ENCODE peak calls at places on chromosomes 12 and 14, in nine cellular contexts. L, Q, D, J, U, V, Y, T and M are unnamed samples.

GRCh38 chr12:62409068-62409467 is 57.6 kb upstream of the MON2 start:
- DNase-seq in V (no peak), D (no peak), J (no peak), L (no peak), T (no peak), Y (no peak), Q (no peak), U (no peak), M (no peak)

GRCh38 chr14:93006484-93007128 is 83.7 kb downstream of the CHGA start:
- DNase-seq in L (no peak), D (no peak), Y (no peak), Q (peak; percentile 28), V (no peak), U (peak; percentile 67), T (no peak), J (no peak), M (no peak)

GRCh38 chr12:46438256-46438655 is 65.7 kb upstream of the SLC38A2 start:
- DNase-seq in V (no peak), Y (no peak), U (no peak), L (no peak), T (no peak), J (no peak), D (no peak), Q (no peak), M (no peak)

GRCh38 chr12:41709012-41709411 is 435.7 kb downstream of the GXYLT1 start:
- DNase-seq in Y (no peak), U (no peak), V (no peak), Q (no peak), D (no peak), J (no peak), T (no peak), L (no peak), M (no peak)

GRCh38 chr12:48924617-48925217 is 575 bp downstream of the FKBP11 start:
- DNase-seq in J (peak; percentile 29), T (peak; percentile 37), U (no peak), L (peak; percentile 72), V (no peak), D (peak; percentile 62), Q (peak; percentile 48), Y (peak; percentile 50), M (peak; percentile 41)

GRCh38 chr12:64627781-64628180 is 17.5 kb downstream of the RASSF3 start:
- DNase-seq in Y (no peak), J (no peak), D (peak; percentile 13), U (no peak), L (no peak), V (no peak), T (no peak), Q (peak; percentile 85), M (no peak)

GRCh38 chr14:53850714-53851296 is 105.8 kb downstream of the BMP4 start:
- DNase-seq in J (no peak), L (no peak), U (no peak), V (no peak), Y (no peak), D (peak; percentile 75), T (no peak), Q (peak; percentile 70), M (no peak)

GRCh38 chr14:53399057-53399456 is 245.9 kb upstream of the DDHD1 start:
- DNase-seq in V (no peak), T (no peak), J (no peak), L (no peak), D (peak; percentile 24), Q (peak; percentile 42), Y (no peak), U (peak; percentile 15), M (no peak)

GRCh38 chr14:102408729-102409128 is 46.0 kb downstream of the TECPR2 start:
- DNase-seq in L (no peak), U (no peak), J (peak; percentile 16), T (no peak), D (no peak), Q (no peak), Y (no peak), V (no peak), M (no peak)

GRCh38 chr12:14874882-14875281 is 10.8 kb downstream of the MGP start:
- DNase-seq in T (no peak), J (no peak), Q (no peak), D (no peak), V (no peak), Y (no peak), L (no peak), U (no peak), M (no peak)

GRCh38 chr12:2561367-2561766 is 233.4 kb upstream of the FKBP4 start:
- DNase-seq in U (peak; percentile 50), D (no peak), T (no peak), J (no peak), L (no peak), Q (no peak), Y (no peak), V (no peak), M (no peak)

GRCh38 chr14:37131205-37131604 is 41.2 kb downstream of the SLC25A21 start:
- DNase-seq in J (no peak), L (no peak), D (no peak), Y (no peak), V (no peak), Q (no peak), U (no peak), T (no peak), M (no peak)

GRCh38 chr12:74647241-74647640 is 109.6 kb downstream of the ATXN7L3B start:
- DNase-seq in D (no peak), V (no peak), J (no peak), L (no peak), T (no peak), Y (no peak), Q (no peak), U (no peak), M (no peak)

GRCh38 chr12:96719671-96720362 is 187.2 kb upstream of the NEDD1 start:
- DNase-seq in Y (peak; percentile 20), L (peak; percentile 9), V (no peak), D (no peak), T (no peak), Q (peak; percentile 23), J (no peak), U (peak; percentile 62), M (no peak)

GRCh38 chr12:41981758-41982157 is 162.9 kb downstream of the GXYLT1 start:
- DNase-seq in Y (no peak), T (no peak), J (no peak), V (no peak), Q (no peak), D (peak; percentile 46), U (no peak), L (no peak), M (no peak)

GRCh38 chr12:94198469-94198868 is 50.1 kb downstream of the PLXNC1 start:
- DNase-seq in V (no peak), D (no peak), Y (no peak), J (no peak), Q (no peak), L (no peak), T (no peak), U (no peak), M (no peak)

GRCh38 chr12:94200069-94200468 is 51.7 kb downstream of the PLXNC1 start:
- DNase-seq in Y (no peak), U (no peak), Q (no peak), L (no peak), V (no peak), D (no peak), T (no peak), J (no peak), M (no peak)

GRCh38 chr12:94195483-94195882 is 47.1 kb downstream of the PLXNC1 start:
- DNase-seq in V (no peak), Y (no peak), D (no peak), U (no peak), J (no peak), Q (no peak), L (no peak), T (no peak), M (no peak)

GRCh38 chr12:94200695-94201094 is 52.3 kb downstream of the PLXNC1 start:
- DNase-seq in T (no peak), Q (no peak), J (no peak), U (no peak), D (no peak), Y (no peak), V (no peak), L (no peak), M (no peak)

DNA sequence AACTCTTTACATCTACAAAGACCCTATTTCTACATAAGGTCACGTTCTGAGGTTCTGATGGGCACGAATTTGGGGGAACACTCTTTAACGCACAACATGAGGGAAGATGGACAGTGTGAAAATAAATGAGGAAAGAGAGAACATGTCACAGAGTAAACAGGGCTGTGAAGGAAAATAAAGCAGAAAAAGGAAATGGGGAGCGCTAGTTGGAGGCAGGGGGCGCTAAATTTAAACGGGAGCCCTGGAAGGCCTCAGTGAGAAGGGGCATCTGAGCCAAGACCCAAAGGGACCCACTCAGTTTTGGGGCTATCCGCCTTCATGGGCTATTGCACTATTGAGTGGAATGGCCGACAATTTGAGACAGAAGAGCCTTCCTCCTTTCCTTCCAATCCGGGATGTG is 50.5 kb downstream of the PLXNC1 start:
- DNase-seq in V (no peak), L (no peak), Q (no peak), Y (no peak), T (no peak), U (peak; percentile 22), D (no peak), J (no peak), M (no peak)
- TF ChIP-seq CTCF in V (no peak), L (no peak), Q (no peak), Y (no peak), T (no peak), U (peak; percentile 20), D (no peak), J (no peak), M (no peak)

DNA sequence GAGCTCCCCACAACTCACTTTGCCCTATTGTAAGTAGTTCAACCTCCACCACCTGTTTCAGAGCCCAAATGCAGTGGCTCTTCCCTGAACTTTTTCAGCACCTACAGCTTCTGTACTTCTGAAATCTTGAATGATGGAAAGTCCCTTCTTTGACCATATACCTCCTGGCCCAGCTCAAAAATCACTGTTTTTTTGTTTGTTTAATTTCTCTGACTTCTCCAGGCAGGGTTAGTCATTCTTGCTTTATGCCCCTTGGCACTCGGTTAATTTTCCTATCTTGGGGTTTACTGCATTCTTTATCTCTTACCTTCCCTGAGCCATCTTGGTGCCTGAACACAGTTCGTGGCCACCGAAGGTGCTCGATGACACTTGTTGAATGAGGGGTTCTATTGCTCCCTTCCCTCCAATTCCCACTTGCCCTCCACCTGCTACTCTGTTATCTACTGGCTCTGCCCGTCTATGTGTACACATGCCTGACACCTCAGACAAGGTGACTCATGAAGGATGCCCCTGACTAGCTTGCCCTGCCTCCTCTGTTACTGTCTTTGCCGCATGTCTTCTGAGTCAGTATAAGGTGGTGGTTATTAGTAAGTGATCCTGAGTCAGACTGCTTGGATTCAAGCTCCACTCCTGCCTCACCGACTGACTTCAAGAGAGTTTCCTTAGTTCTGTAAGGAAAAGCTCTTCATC is 4.4 kb downstream of the AMHR2 start:
- DNase-seq in T (no peak), Y (no peak), U (no peak), J (no peak), D (peak; percentile 91), V (no peak), L (no peak), Q (peak; percentile 51), M (no peak)
- H3K4me3 ChIP-seq in T (no peak overlapping the region), Y (no peak overlapping the region), U (no peak overlapping the region), J (no peak overlapping the region), D (no peak overlapping the region), V (no peak overlapping the region), L (no peak overlapping the region), Q (no peak overlapping the region), M (no peak overlapping the region)

GRCh38 chr12:17333287-17333686 is 727.3 kb upstream of the LMO3 start:
- DNase-seq in V (no peak), Q (no peak), Y (no peak), J (no peak), D (peak; percentile 44), T (no peak), U (no peak), L (no peak), M (no peak)
- TF ChIP-seq CTCF in V (no peak), Q (no peak), Y (no peak), J (no peak), D (no peak), T (no peak), U (no peak), L (no peak), M (no peak)

GRCh38 chr14:68363841-68364711 is 428.8 kb downstream of the ZFP36L1 start:
- DNase-seq in D (peak; percentile 34), Y (peak; percentile 55), J (peak; percentile 41), T (peak; percentile 42), V (peak; percentile 80), Q (peak; percentile 61), U (no peak), L (peak; percentile 26), M (no peak)
- H3K4me3 ChIP-seq in D (no peak overlapping the region), Y (no peak overlapping the region), J (no peak overlapping the region), T (no peak overlapping the region), V (peak overlapping the region; percentile 11), Q (no peak overlapping the region), U (no peak overlapping the region), L (no peak overlapping the region), M (no peak overlapping the region)